ENCODE peak calls at places on chromosomes 4 and X, in seven cellular contexts. R, U, H, Q, F, Z and O are unnamed samples. For H3K4me1, the result is how much of the 10 kb centered on the place peaks cover.

GRCh38 chr4:100257567-100257966 is 67.3 kb upstream of the DDIT4L start:
- DNase-seq in F (no peak), H (no peak), Q (no peak), R (peak), Z (no peak), U (peak), O (no peak)

GRCh38 chr4:41797260-41797659 is 48.7 kb upstream of the PHOX2B start:
- DNase-seq in F (no peak), H (no peak), Q (no peak), Z (no peak), R (no peak), U (no peak), O (no peak)

GRCh38 chr4:129446074-129446473 is 350.1 kb downstream of the C4orf33 start:
- DNase-seq in F (no peak), Q (peak), R (no peak), H (no peak), Z (no peak), U (peak), O (no peak)

GRCh38 chrX:45758319-45758718 is 557.6 kb upstream of the DIPK2B start:
- DNase-seq in R (no peak), H (no peak), F (peak), U (peak), Q (no peak), Z (no peak), O (no peak)

GRCh38 chr4:46977245-46977644 is 16.1 kb downstream of the GABRA4 start:
- DNase-seq in F (no peak), U (no peak), Z (no peak), R (no peak), H (no peak), Q (no peak), O (no peak)

GRCh38 chr4:184287697-184288255 is 70.1 kb upstream of the ENPP6 start:
- DNase-seq in H (no peak), F (no peak), Q (peak), Z (no peak), U (no peak), R (peak), O (no peak)

GRCh38 chr4:3386486-3386885 is 55.3 kb upstream of the HGFAC start:
- DNase-seq in F (no peak), R (peak), Z (no peak), Q (no peak), U (no peak), H (no peak), O (no peak)

GRCh38 chr4:169416461-169416860 is 145.7 kb upstream of the SH3RF1 start:
- DNase-seq in F (no peak), Q (no peak), Z (no peak), R (no peak), U (no peak), H (no peak), O (no peak)

GRCh38 chr4:168713193-168713592 is 216.3 kb downstream of the PALLD start:
- DNase-seq in R (no peak), F (no peak), H (no peak), Z (peak), Q (no peak), U (no peak), O (no peak)

GRCh38 chr4:8793571-8794160 is 78.0 kb downstream of the HMX1 start:
- DNase-seq in Z (no peak), R (no peak), U (no peak), Q (no peak), H (no peak), F (no peak), O (no peak)

GRCh38 chr4:6732441-6733357 is 16.7 kb downstream of the BLOC1S4 start:
- DNase-seq in H (peak), Z (peak), Q (peak), R (no peak), U (no peak), F (peak), O (no peak)

GRCh38 chr4:166318810-166319525 is 445.9 kb downstream of the TLL1 start:
- DNase-seq in Z (no peak), U (no peak), H (no peak), F (no peak), Q (no peak), R (peak), O (no peak)

GRCh38 chr4:75255261-75255660 is 258.9 kb downstream of the RCHY1 start:
- DNase-seq in Q (no peak), Z (no peak), U (no peak), R (no peak), H (no peak), F (no peak), O (no peak)

GRCh38 chr4:126168484-126168883 is 853.7 kb downstream of the FAT4 start:
- DNase-seq in H (no peak), U (no peak), Q (no peak), F (no peak), R (no peak), Z (no peak), O (no peak)

GRCh38 chrX:73963682-73964081 is 340.3 kb upstream of the ZCCHC13 start:
- DNase-seq in U (no peak), R (no peak), Z (no peak), Q (no peak), F (no peak), H (peak), O (no peak)

GRCh38 chr4:98653890-98654867 is 4.2 kb downstream of the TSPAN5 start:
- DNase-seq in R (peak), H (no peak), Z (no peak), U (no peak), F (peak), Q (no peak), O (no peak)
- H3K4me1 ChIP-seq in R (under half), H (under half), Z (under half), U (under half), F (under half), Q (under half), O (under half)

DNA sequence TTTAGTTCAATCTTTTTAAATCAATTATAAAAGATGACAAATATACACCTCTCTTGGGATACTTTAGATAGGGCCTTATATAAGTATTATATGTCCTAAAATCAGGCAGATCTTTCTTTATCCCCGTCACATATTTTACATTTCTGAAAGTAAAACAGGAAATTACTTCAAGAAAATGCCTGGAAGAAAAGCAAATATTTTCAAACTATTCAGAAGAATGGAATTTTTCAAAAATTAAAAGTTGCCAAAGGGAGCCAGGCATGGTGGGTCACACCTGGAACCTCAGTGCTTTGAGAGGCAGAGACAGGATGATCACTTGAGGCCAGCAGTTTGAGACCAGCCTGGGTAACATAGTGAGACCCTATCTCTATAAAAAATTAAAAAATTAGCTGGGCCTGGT is 34.4 kb downstream of the MGARP start:
- DNase-seq in Q (no peak), U (no peak), H (no peak), R (no peak), Z (no peak), F (no peak), O (no peak)
- H3K4me1 ChIP-seq in Q (under half), U (under half), H (under half), R (under half), Z (under half), F (half or more), O (under half)

DNA sequence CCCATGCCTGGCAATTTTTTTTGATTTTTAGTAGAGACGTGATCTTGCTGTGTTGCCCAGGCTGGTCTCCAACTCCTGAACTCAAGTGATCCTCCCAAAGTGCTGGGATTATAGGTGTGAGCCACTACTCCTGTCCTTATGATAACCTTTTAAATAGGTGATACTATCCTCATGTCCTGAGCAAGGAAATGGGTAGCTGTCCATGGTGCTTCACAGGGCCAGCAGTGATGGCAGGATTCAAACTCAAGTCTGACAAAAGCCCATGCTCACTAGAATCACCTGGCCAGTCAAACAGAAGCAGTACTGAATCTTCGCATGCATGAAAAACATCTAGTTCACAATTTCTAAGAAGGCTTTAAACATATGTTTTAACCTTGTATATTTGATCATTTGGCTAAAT is 235.1 kb downstream of the NR3C2 start:
- DNase-seq in Q (no peak), Z (no peak), R (no peak), H (no peak), F (no peak), U (no peak), O (no peak)
- H3K4me1 ChIP-seq in Q (under half), Z (under half), R (under half), H (under half), F (under half), U (under half), O (under half)

GRCh38 chrX:69161371-69161770 is 3.9 kb downstream of the PJA1 start:
- DNase-seq in Q (no peak), H (no peak), F (no peak), U (no peak), Z (no peak), R (no peak), O (no peak)
- H3K4me1 ChIP-seq in Q (under half), H (under half), F (under half), U (under half), Z (under half), R (under half), O (under half)